ENCODE peak calls at places on chromosomes 7 and 10, in ten cellular contexts. M, C, R, T, P, W, N, V, Q and F are unnamed samples.
A peak's percentile ranks its signal among the peaks of the same experiment; 100 is the strongest.

GRCh38 chr10:7773845-7774801 is 13.7 kb downstream of the KIN start:
- DNase-seq in R (peak; percentile 34), N (no peak), P (no peak), C (no peak), Q (no peak), V (no peak), T (no peak), M (no peak), W (no peak), F (peak; percentile 47)

GRCh38 chr10:92291921-92292860 is 1.2 kb downstream of the MARCHF5 start:
- DNase-seq in Q (peak; percentile 79), V (peak; percentile 54), R (peak; percentile 50), C (no peak), P (peak; percentile 51), T (no peak), N (peak; percentile 61), M (no peak), W (no peak), F (no peak)

GRCh38 chr10:102644066-102644645 is at the start of gene TRIM8:
- DNase-seq in C (no peak), N (peak; percentile 72), Q (peak; percentile 85), V (peak; percentile 67), M (no peak), P (peak; percentile 45), R (peak; percentile 53), T (peak; percentile 92), W (peak; percentile 85), F (no peak)

GRCh38 chr10:104337985-104338735 is at the start of gene ITPRIP:
- DNase-seq in W (peak; percentile 88), V (peak; percentile 74), Q (peak; percentile 92), C (no peak), T (peak; percentile 91), R (peak; percentile 74), N (peak; percentile 83), P (peak; percentile 90), M (no peak), F (peak; percentile 70)

GRCh38 chr10:111835562-111835961 is 348.0 kb downstream of the GPAM start:
- DNase-seq in N (no peak), C (no peak), W (no peak), V (no peak), P (peak; percentile 79), M (no peak), R (no peak), T (no peak), Q (no peak), F (no peak)

GRCh38 chr10:33720161-33720560 is 385.7 kb upstream of the NRP1 start:
- DNase-seq in N (no peak), W (no peak), T (no peak), R (no peak), P (no peak), C (no peak), V (no peak), Q (no peak), M (no peak), F (no peak)

GRCh38 chr10:76881477-76882220 is 756.0 kb downstream of the KCNMA1 start:
- DNase-seq in N (no peak), R (no peak), P (peak; percentile 4), W (no peak), T (peak; percentile 47), C (no peak), M (no peak), Q (no peak), V (no peak), F (no peak)

GRCh38 chr7:128247108-128247507 is 6.0 kb downstream of the LEP start:
- DNase-seq in M (no peak), T (no peak), P (no peak), W (no peak), V (no peak), R (no peak), N (no peak), Q (no peak), C (no peak), F (no peak)

GRCh38 chr10:71213761-71214440 is 1.5 kb downstream of the UNC5B start:
- DNase-seq in P (peak; percentile 91), Q (peak; percentile 53), V (peak; percentile 79), C (no peak), T (peak; percentile 98), M (no peak), N (no peak), W (peak; percentile 69), R (no peak), F (peak; percentile 47)

GRCh38 chr10:102628451-102628911 is 15.8 kb upstream of the TRIM8 start:
- DNase-seq in V (no peak), R (peak; percentile 78), Q (no peak), C (peak; percentile 83), P (peak; percentile 58), W (peak; percentile 90), N (peak; percentile 69), T (peak; percentile 42), M (no peak), F (no peak)

GRCh38 chr7:142568430-142569097 is 180.7 kb upstream of the PRSS1 start:
- DNase-seq in P (peak; percentile 93), Q (no peak), V (no peak), N (no peak), R (no peak), M (no peak), C (no peak), W (no peak), T (peak; percentile 97), F (no peak)

GRCh38 chr10:3231951-3232730 is 59.6 kb upstream of the PITRM1 start:
- DNase-seq in Q (no peak), R (no peak), C (no peak), M (no peak), V (peak; percentile 43), P (peak; percentile 77), N (no peak), W (no peak), T (peak; percentile 90), F (no peak)
- TF ChIP-seq CTCF in Q (no peak), R (no peak), C (no peak), M (peak; percentile 30), V (peak; percentile 57), P (peak; percentile 31), N (no peak), W (no peak), T (peak; percentile 65), F (no peak)

GRCh38 chr10:95333997-95334792 is 43.4 kb upstream of the PDLIM1 start:
- DNase-seq in C (no peak), V (no peak), R (peak; percentile 75), P (peak; percentile 93), Q (peak; percentile 81), M (peak; percentile 89), T (peak; percentile 86), W (peak; percentile 80), N (no peak), F (peak; percentile 62)
- H3K27ac ChIP-seq in C (peak overlapping the region; percentile 68), V (peak overlapping the region; percentile 26), R (peak overlapping the region; percentile 88), P (peak overlapping the region; percentile 99), Q (peak overlapping the region; percentile 83), M (peak overlapping the region; percentile 97), T (peak overlapping the region; percentile 98), W (peak overlapping the region; percentile 93), N (no peak overlapping the region), F (peak overlapping the region; percentile 88)

DNA sequence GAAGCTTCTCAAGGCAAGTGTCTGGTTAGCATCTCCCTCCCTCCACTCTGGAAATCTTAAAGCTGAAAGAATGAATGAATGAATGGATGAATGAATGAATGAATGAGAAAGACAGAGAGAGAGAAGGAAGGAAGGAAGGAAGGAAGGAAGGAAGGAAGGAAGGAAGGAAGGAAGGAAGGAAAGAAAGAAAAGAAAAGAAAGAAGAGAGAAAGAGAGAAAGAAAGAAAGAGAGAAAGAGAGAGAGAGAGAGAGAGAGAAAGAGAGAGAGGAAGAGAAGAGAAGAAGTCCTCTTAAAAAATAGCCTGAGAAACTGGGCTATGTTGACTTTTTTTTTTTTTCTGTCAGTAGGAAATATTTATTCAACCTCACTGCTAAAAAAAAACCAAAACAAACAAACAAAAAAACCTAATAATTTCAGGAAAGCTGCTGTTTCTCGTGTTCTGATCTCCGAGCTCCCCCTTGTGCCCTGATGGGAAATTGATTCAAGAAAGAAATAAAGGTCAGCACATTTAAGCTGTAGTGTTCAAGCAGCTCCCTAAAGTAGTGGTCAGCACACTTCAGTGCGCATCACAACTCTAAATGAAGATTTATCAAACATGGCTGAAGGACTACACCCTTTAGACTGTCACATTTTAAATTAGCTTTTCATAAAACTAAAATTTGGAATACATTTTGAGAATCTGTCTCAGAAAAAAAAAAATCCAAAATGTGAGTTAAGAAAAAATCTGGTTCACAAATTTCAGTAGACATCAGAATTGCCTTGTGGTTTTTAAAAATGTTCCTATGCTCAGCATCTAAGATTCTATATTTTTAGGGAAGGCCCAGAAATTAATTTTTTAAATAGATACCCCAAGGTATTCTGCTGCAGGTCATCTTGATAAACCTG is 154.3 kb downstream of the ELAPOR2 start:
- DNase-seq in C (no peak), W (no peak), P (peak; percentile 8), T (no peak), Q (no peak), N (no peak), R (no peak), V (peak; percentile 67), M (no peak), F (no peak)
- TF ChIP-seq CTCF in C (peak; percentile 67), W (peak; percentile 41), P (peak; percentile 69), T (peak; percentile 56), Q (no peak), N (no peak), R (peak; percentile 53), V (peak; percentile 76), M (no peak), F (no peak)

GRCh38 chr7:101924171-101924570 is 106.7 kb downstream of the CUX1 start:
- DNase-seq in T (peak; percentile 96), R (no peak), P (peak; percentile 88), N (no peak), V (no peak), Q (no peak), C (no peak), W (no peak), M (peak; percentile 68), F (no peak)

GRCh38 chr7:101923276-101923985 is 106.0 kb downstream of the CUX1 start:
- DNase-seq in M (no peak), Q (no peak), V (no peak), W (no peak), P (peak; percentile 82), T (peak; percentile 92), C (no peak), N (no peak), R (no peak), F (peak; percentile 34)

GRCh38 chr7:101919363-101920115 is 102.1 kb downstream of the CUX1 start:
- DNase-seq in V (no peak), N (peak; percentile 20), M (no peak), C (no peak), T (no peak), W (no peak), P (no peak), Q (no peak), R (no peak), F (no peak)

GRCh38 chr7:101921061-101921460 is 103.6 kb downstream of the CUX1 start:
- DNase-seq in R (no peak), N (peak; percentile 23), M (no peak), Q (no peak), T (no peak), C (no peak), W (no peak), V (no peak), P (no peak), F (no peak)

DNA sequence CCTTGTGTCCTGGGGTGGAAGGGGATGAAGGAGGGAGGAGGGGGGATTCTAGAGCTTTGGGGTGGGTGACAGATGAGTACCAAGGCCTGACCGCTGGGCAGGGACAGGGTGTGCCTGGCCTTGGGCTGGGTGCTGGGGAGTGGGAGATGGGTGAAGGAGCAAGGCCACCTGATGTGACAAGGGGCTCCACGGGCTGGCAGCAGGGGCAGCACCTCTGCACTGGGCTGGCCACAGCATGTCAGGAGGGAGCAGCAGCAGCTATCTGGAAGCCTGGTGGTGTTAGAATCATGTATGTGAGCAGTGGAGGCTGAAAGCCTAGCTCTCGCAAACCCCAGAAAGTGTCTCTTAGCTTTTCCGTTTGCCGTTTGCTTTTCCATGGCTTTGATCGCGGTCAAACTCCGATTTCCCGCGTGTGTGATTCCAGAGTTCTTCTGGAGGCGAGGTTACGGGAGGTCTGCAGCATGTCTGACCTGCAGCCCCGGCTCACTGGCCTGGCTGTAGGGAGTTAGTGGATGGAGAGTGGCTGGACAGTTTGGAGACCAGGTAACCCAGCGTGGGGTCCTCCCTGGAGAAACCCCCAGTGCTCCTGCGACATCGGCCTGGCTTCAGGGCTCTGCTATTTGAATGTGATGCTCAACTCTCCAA is 105.3 kb downstream of the CUX1 start:
- DNase-seq in T (no peak), C (no peak), W (no peak), V (no peak), Q (no peak), P (no peak), M (no peak), R (no peak), N (peak; percentile 29), F (no peak)
- H3K27ac ChIP-seq in T (peak overlapping the region; percentile 94), C (no peak overlapping the region), W (peak overlapping the region; percentile 83), V (peak overlapping the region; percentile 29), Q (no peak overlapping the region), P (no peak overlapping the region), M (peak overlapping the region; percentile 95), R (peak overlapping the region; percentile 68), N (no peak overlapping the region), F (no peak overlapping the region)